ENCODE peak calls at places on chromosome 15, in seven cellular contexts. W, T, F, K, I, J and V are unnamed samples.
A peak's percentile ranks its signal among the peaks of the same experiment; 100 is the strongest.

GRCh38 chr15:60797444-60798040 is 318.6 kb upstream of the ICE2 start:
- DNase-seq in W (no peak), T (no peak), F (no peak), K (no peak), I (no peak), J (no peak), V (no peak)

GRCh38 chr15:74780983-74781672 is 752 bp upstream of the CSK start:
- DNase-seq in W (peak; percentile 39), T (no peak), F (no peak), K (no peak), I (peak; percentile 80), J (no peak), V (no peak)

GRCh38 chr15:80744826-80745225 is 34.3 kb upstream of the CEMIP start:
- DNase-seq in W (no peak), T (no peak), F (no peak), K (no peak), I (no peak), J (no peak), V (no peak)

GRCh38 chr15:95162967-95163531 is 931.7 kb downstream of the MCTP2 start:
- DNase-seq in W (no peak), T (no peak), F (peak; percentile 51), K (no peak), I (no peak), J (peak; percentile 85), V (no peak)

GRCh38 chr15:62649793-62650420 is 392.6 kb upstream of the TPM1 start:
- DNase-seq in W (no peak), T (no peak), F (no peak), K (no peak), I (no peak), J (peak; percentile 75), V (peak; percentile 29)

GRCh38 chr15:90232941-90233700 is 620 bp downstream of the CIB1 start:
- DNase-seq in W (peak; percentile 55), T (peak; percentile 46), F (no peak), K (peak; percentile 22), I (peak; percentile 73), J (no peak), V (peak; percentile 78)

GRCh38 chr15:22241451-22241850 is 161.1 kb downstream of the OR4M2 start:
- DNase-seq in W (no peak), T (no peak), F (no peak), K (no peak), I (no peak), J (no peak), V (no peak)

GRCh38 chr15:85831415-85832113 is 36.8 kb upstream of the KLHL25 start:
- DNase-seq in W (no peak), T (no peak), F (peak; percentile 46), K (peak; percentile 7), I (peak; percentile 33), J (no peak), V (no peak)

GRCh38 chr15:98103570-98103969 is 143.1 kb downstream of the ARRDC4 start:
- DNase-seq in W (no peak), T (no peak), F (no peak), K (no peak), I (peak; percentile 15), J (no peak), V (no peak)

GRCh38 chr15:52877255-52877654 is 87.1 kb upstream of the ONECUT1 start:
- DNase-seq in W (no peak), T (no peak), F (no peak), K (no peak), I (no peak), J (no peak), V (no peak)

GRCh38 chr15:51193526-51193925 is 98.8 kb upstream of the TNFAIP8L3 start:
- DNase-seq in W (no peak), T (no peak), F (no peak), K (no peak), I (no peak), J (no peak), V (no peak)

GRCh38 chr15:90375071-90375470 is 13.0 kb upstream of the IQGAP1 start:
- DNase-seq in W (no peak), T (no peak), F (no peak), K (no peak), I (no peak), J (no peak), V (no peak)

GRCh38 chr15:60419752-60420151 is 22.0 kb upstream of the ANXA2 start:
- DNase-seq in W (no peak), T (no peak), F (no peak), K (no peak), I (no peak), J (no peak), V (no peak)

GRCh38 chr15:38796589-38796988 is 232.0 kb upstream of the RASGRP1 start:
- DNase-seq in W (no peak), T (no peak), F (no peak), K (no peak), I (no peak), J (no peak), V (no peak)

GRCh38 chr15:22806156-22806555 is 19.7 kb downstream of the NIPA1 start:
- DNase-seq in W (no peak), T (no peak), F (no peak), K (no peak), I (no peak), J (no peak), V (no peak)

GRCh38 chr15:85897207-85897817 is 102.6 kb upstream of the KLHL25 start:
- DNase-seq in W (no peak), T (no peak), F (no peak), K (no peak), I (no peak), J (no peak), V (no peak)

GRCh38 chr15:73633991-73634495 is 854 bp upstream of the NPTN start:
- DNase-seq in W (no peak), T (no peak), F (peak; percentile 44), K (no peak), I (no peak), J (peak; percentile 85), V (no peak)

GRCh38 chr15:25339431-25339830 is 99.4 kb downstream of the UBE3A start:
- DNase-seq in W (no peak), T (no peak), F (no peak), K (no peak), I (no peak), J (no peak), V (no peak)

GRCh38 chr15:59340325-59340724 is 32.3 kb downstream of the MYO1E start:
- DNase-seq in W (no peak), T (no peak), F (no peak), K (no peak), I (no peak), J (no peak), V (no peak)

GRCh38 chr15:69704229-69704628 is 251.6 kb downstream of the RPLP1 start:
- DNase-seq in W (no peak), T (no peak), F (no peak), K (no peak), I (no peak), J (no peak), V (no peak)

GRCh38 chr15:34810455-34811146 is 15.3 kb upstream of the ACTC1 start:
- DNase-seq in W (no peak), T (no peak), F (no peak), K (no peak), I (no peak), J (peak; percentile 70), V (no peak)

GRCh38 chr15:31096563-31096962 is 5.0 kb downstream of the TRPM1 start:
- DNase-seq in W (no peak), T (no peak), F (no peak), K (no peak), I (no peak), J (no peak), V (no peak)

GRCh38 chr15:88083828-88084760 is 172.4 kb downstream of the NTRK3 start:
- DNase-seq in W (no peak), T (no peak), F (no peak), K (no peak), I (no peak), J (no peak), V (no peak)

GRCh38 chr15:57537951-57538506 is 53.7 kb upstream of the MYZAP start:
- DNase-seq in W (no peak), T (no peak), F (no peak), K (no peak), I (no peak), J (no peak), V (no peak)

GRCh38 chr15:78070049-78070698 is 7.3 kb downstream of the TBC1D2B start:
- DNase-seq in W (no peak), T (no peak), F (no peak), K (peak; percentile 23), I (peak; percentile 29), J (no peak), V (no peak)